ENCODE peak calls at places on chromosomes 13 and 19, in nine cellular contexts. L, J, D, Y, A, E, N, S and B are unnamed samples.

GRCh38 chr19:27777726-27778125 is 1435.2 kb downstream of the UQCRFS1 start:
- DNase-seq in L (no peak), J (peak), D (no peak), Y (no peak), A (no peak), E (no peak), N (no peak), S (no peak), B (no peak)

GRCh38 chr13:113724016-113724758 is 34.8 kb upstream of the TMEM255B start:
- DNase-seq in L (no peak), J (no peak), D (no peak), Y (no peak), A (no peak), E (no peak), N (no peak), S (no peak), B (no peak)

GRCh38 chr13:110070511-110071120 is 236.3 kb downstream of the COL4A1 start:
- DNase-seq in L (no peak), J (no peak), D (no peak), Y (no peak), A (no peak), E (peak), N (no peak), S (peak), B (no peak)

GRCh38 chr19:23481043-23481442 is 85.8 kb upstream of the ZNF91 start:
- DNase-seq in L (no peak), J (no peak), D (no peak), Y (no peak), A (no peak), E (no peak), N (no peak), S (no peak), B (no peak)

GRCh38 chr19:15291666-15292065 is 40.7 kb downstream of the BRD4 start:
- DNase-seq in L (no peak), J (no peak), D (no peak), Y (no peak), A (no peak), E (peak), N (no peak), S (no peak), B (no peak)

GRCh38 chr19:17777840-17778620 is 16.9 kb upstream of the B3GNT3 start:
- DNase-seq in L (no peak), J (peak), D (peak), Y (peak), A (peak), E (peak), N (peak), S (no peak), B (no peak)

GRCh38 chr19:29121684-29122083 is 91.3 kb downstream of the UQCRFS1 start:
- DNase-seq in L (no peak), J (peak), D (no peak), Y (peak), A (no peak), E (no peak), N (no peak), S (no peak), B (no peak)

GRCh38 chr13:36345438-36346221 is 564 bp downstream of the SPART start:
- DNase-seq in L (peak), J (peak), D (no peak), Y (peak), A (peak), E (peak), N (peak), S (no peak), B (no peak)

GRCh38 chr19:4144666-4145261 is 8.7 kb upstream of the CREB3L3 start:
- DNase-seq in L (no peak), J (no peak), D (peak), Y (peak), A (no peak), E (peak), N (peak), S (no peak), B (no peak)

GRCh38 chr19:3497757-3498515 is 2.5 kb downstream of the DOHH start:
- DNase-seq in L (no peak), J (no peak), D (no peak), Y (no peak), A (no peak), E (no peak), N (no peak), S (no peak), B (no peak)

GRCh38 chr13:30114586-30115256 is 192.6 kb downstream of the KATNAL1 start:
- DNase-seq in L (peak), J (peak), D (peak), Y (peak), A (peak), E (peak), N (peak), S (no peak), B (peak)

GRCh38 chr19:7879102-7879770 is 5.0 kb upstream of the PRR36 start:
- DNase-seq in L (no peak), J (no peak), D (no peak), Y (no peak), A (no peak), E (no peak), N (no peak), S (no peak), B (no peak)

GRCh38 chr13:111661052-111661451 is 340.6 kb downstream of the TEX29 start:
- DNase-seq in L (no peak), J (peak), D (no peak), Y (no peak), A (no peak), E (no peak), N (no peak), S (no peak), B (no peak)

GRCh38 chr13:110116072-110116487 is 190.9 kb downstream of the COL4A1 start:
- DNase-seq in L (peak), J (peak), D (peak), Y (peak), A (no peak), E (peak), N (peak), S (no peak), B (no peak)

GRCh38 chr13:23778879-23779278 is 110.3 kb downstream of the MIPEP start:
- DNase-seq in L (no peak), J (no peak), D (no peak), Y (no peak), A (no peak), E (peak), N (no peak), S (no peak), B (no peak)

GRCh38 chr19:17496337-17496997 is 15.0 kb upstream of the PGLS start:
- DNase-seq in L (peak), J (peak), D (peak), Y (peak), A (peak), E (peak), N (peak), S (no peak), B (peak)

GRCh38 chr13:70490320-70490935 is 382.2 kb upstream of the KLHL1 start:
- DNase-seq in L (no peak), J (no peak), D (no peak), Y (no peak), A (no peak), E (no peak), N (no peak), S (no peak), B (no peak)

GRCh38 chr19:18401580-18402112 is 4.2 kb upstream of the LRRC25 start:
- DNase-seq in L (no peak), J (no peak), D (no peak), Y (peak), A (peak), E (peak), N (no peak), S (no peak), B (no peak)

GRCh38 chr19:35395762-35396199 is 24.9 kb downstream of the GPR42 start:
- DNase-seq in L (no peak), J (peak), D (no peak), Y (peak), A (no peak), E (peak), N (no peak), S (no peak), B (no peak)

GRCh38 chr13:48500652-48501197 is 32.2 kb downstream of the RCBTB2 start:
- DNase-seq in L (no peak), J (no peak), D (no peak), Y (peak), A (no peak), E (peak), N (no peak), S (peak), B (no peak)

GRCh38 chr19:50507376-50507775 is 3.6 kb downstream of the JOSD2 start:
- DNase-seq in L (no peak), J (no peak), D (no peak), Y (no peak), A (no peak), E (no peak), N (no peak), S (no peak), B (no peak)

GRCh38 chr19:44890366-44891015 is 563 bp upstream of the TOMM40 start:
- DNase-seq in L (no peak), J (peak), D (peak), Y (peak), A (peak), E (peak), N (peak), S (peak), B (peak)

GRCh38 chr19:5612891-5613290 is 9.7 kb downstream of the SAFB2 start:
- DNase-seq in L (no peak), J (no peak), D (no peak), Y (no peak), A (no peak), E (no peak), N (no peak), S (no peak), B (no peak)

GRCh38 chr19:8702350-8702749 is 3.8 kb upstream of the ACTL9 start:
- DNase-seq in L (no peak), J (no peak), D (no peak), Y (no peak), A (no peak), E (no peak), N (no peak), S (no peak), B (no peak)

GRCh38 chr13:114167445-114167844 is 11.6 kb upstream of the CFAP97D2 start:
- DNase-seq in L (no peak), J (no peak), D (no peak), Y (no peak), A (no peak), E (no peak), N (no peak), S (no peak), B (no peak)

GRCh38 chr19:35043906-35044305 is 2.4 kb downstream of the HPN start:
- DNase-seq in L (no peak), J (no peak), D (no peak), Y (peak), A (no peak), E (no peak), N (no peak), S (no peak), B (no peak)

GRCh38 chr13:42398542-42398941 is 126.6 kb downstream of the AKAP11 start:
- DNase-seq in L (no peak), J (no peak), D (no peak), Y (peak), A (no peak), E (peak), N (no peak), S (no peak), B (no peak)

GRCh38 chr19:850221-850978 is 1.7 kb upstream of the ELANE start:
- DNase-seq in L (no peak), J (peak), D (no peak), Y (peak), A (no peak), E (peak), N (peak), S (peak), B (no peak)

GRCh38 chr13:25300861-25301346 is 521 bp upstream of the NUP58 start:
- DNase-seq in L (peak), J (peak), D (no peak), Y (no peak), A (peak), E (no peak), N (no peak), S (no peak), B (no peak)

GRCh38 chr19:45175663-45176345 is 2.2 kb downstream of the TRAPPC6A start:
- DNase-seq in L (no peak), J (no peak), D (no peak), Y (no peak), A (no peak), E (no peak), N (no peak), S (no peak), B (no peak)

GRCh38 chr13:92573467-92574057 is 653.0 kb upstream of the GPC6 start:
- DNase-seq in L (no peak), J (peak), D (no peak), Y (peak), A (no peak), E (peak), N (peak), S (no peak), B (no peak)
- TF ChIP-seq CTCF in L (no peak), J (peak), D (no peak), Y (peak), A (no peak), E (peak), N (no peak), S (no peak), B (peak)

GRCh38 chr13:97240789-97241734 is 18.9 kb downstream of the MBNL2 start:
- DNase-seq in L (no peak), J (no peak), D (no peak), Y (no peak), A (no peak), E (no peak), N (no peak), S (no peak), B (no peak)
- TF ChIP-seq CTCF in L (no peak), J (no peak), D (no peak), Y (no peak), A (no peak), E (no peak), N (no peak), S (no peak), B (no peak)

GRCh38 chr19:10871711-10872550 is 578 bp downstream of the CARM1 start:
- DNase-seq in L (no peak), J (no peak), D (no peak), Y (peak), A (peak), E (no peak), N (no peak), S (no peak), B (no peak)
- TF ChIP-seq CTCF in L (no peak), J (peak), D (no peak), Y (no peak), A (no peak), E (peak), N (no peak), S (peak), B (no peak)

DNA sequence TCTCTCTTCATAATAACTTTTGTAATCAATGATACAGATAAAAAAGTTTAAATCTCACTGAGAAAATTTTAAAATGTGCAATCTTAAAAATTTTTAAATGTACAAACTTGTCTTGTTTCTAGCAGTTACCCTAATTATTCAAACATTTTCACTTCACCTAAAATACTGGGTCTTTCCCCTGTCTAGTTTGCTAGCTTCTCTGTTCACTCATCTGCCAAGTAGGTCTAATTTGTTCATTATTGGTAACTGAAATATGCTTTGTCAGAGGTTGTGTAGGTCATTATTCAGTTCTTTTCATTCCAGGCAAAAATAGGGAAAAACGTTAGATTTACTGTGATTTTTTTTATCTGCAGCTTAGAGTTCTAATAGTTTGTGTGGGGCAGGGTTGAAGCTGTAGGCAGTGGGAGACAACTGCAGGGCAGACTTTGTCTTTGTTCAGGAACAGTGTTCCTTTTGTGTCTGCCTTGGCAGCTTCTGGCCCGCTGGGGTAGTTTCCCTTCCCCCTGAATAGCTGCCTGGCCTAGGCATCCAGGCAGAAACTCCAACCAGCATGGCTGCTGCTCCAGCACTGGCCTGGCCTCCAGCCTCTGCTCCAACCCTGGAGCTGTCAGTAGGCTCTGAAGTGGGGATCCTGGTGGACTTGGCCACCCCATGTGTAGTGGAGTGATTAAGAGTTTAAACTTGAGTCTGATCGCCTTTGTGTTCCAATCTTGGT is 48.5 kb downstream of the WDFY2 start:
- DNase-seq in L (no peak), J (peak), D (no peak), Y (no peak), A (no peak), E (no peak), N (no peak), S (no peak), B (no peak)
- TF ChIP-seq CTCF in L (no peak), J (no peak), D (no peak), Y (no peak), A (no peak), E (no peak), N (no peak), S (no peak), B (no peak)

GRCh38 chr19:32318884-32319520 is 26.4 kb upstream of the ZNF507 start:
- DNase-seq in L (no peak), J (peak), D (peak), Y (peak), A (no peak), E (no peak), N (peak), S (no peak), B (no peak)
- TF ChIP-seq CTCF in L (no peak), J (peak), D (peak), Y (peak), A (no peak), E (no peak), N (peak), S (peak), B (peak)